ENCODE peak calls at places on chromosome 6, in five cellular contexts. One of them, this sample, is unnamed.

GRCh38 chr6:69933239-69933638 is 66.9 kb downstream of the COL19A1 start:
- DNase-seq in A172: no peak
- DNase-seq in tibial nerve: no peak
- DNase-seq in stimulated activated CD4-positive, alpha-beta T cell treated with anti-CD3 and anti-CD28 coated beads, Interleukin-1b, Interleukin-23, amount 100 ng/mL, for 48 hours: no peak
- DNase-seq in NCI-H2029 treated with DMSO at 0.1 percent for 48 hours: no peak
- DNase-seq in this sample: no peak

GRCh38 chr6:54053893-54054391 is 57.3 kb upstream of the MLIP start:
- DNase-seq in A172: peak; percentile 89
- DNase-seq in stimulated activated CD4-positive, alpha-beta T cell treated with anti-CD3 and anti-CD28 coated beads, Interleukin-1b, Interleukin-23, amount 100 ng/mL, for 48 hours: no peak
- DNase-seq in tibial nerve: no peak
- DNase-seq in NCI-H2029 treated with DMSO at 0.1 percent for 48 hours: no peak
- DNase-seq in this sample: no peak

GRCh38 chr6:6801635-6802218 is 213.2 kb downstream of the LY86 start:
- DNase-seq in tibial nerve: no peak
- DNase-seq in stimulated activated CD4-positive, alpha-beta T cell treated with anti-CD3 and anti-CD28 coated beads, Interleukin-1b, Interleukin-23, amount 100 ng/mL, for 48 hours: no peak
- DNase-seq in A172: no peak
- DNase-seq in NCI-H2029 treated with DMSO at 0.1 percent for 48 hours: no peak
- DNase-seq in this sample: no peak

GRCh38 chr6:123994891-123995635 is 191.4 kb downstream of the NKAIN2 start:
- DNase-seq in NCI-H2029 treated with DMSO at 0.1 percent for 48 hours: peak; percentile 87
- DNase-seq in A172: no peak
- DNase-seq in stimulated activated CD4-positive, alpha-beta T cell treated with anti-CD3 and anti-CD28 coated beads, Interleukin-1b, Interleukin-23, amount 100 ng/mL, for 48 hours: no peak
- DNase-seq in tibial nerve: no peak
- DNase-seq in this sample: no peak

GRCh38 chr6:103800131-103800670 is 1059.5 kb downstream of the HACE1 start:
- DNase-seq in A172: no peak
- DNase-seq in stimulated activated CD4-positive, alpha-beta T cell treated with anti-CD3 and anti-CD28 coated beads, Interleukin-1b, Interleukin-23, amount 100 ng/mL, for 48 hours: no peak
- DNase-seq in tibial nerve: no peak
- DNase-seq in NCI-H2029 treated with DMSO at 0.1 percent for 48 hours: no peak
- DNase-seq in this sample: no peak

GRCh38 chr6:42320762-42321161 is 103.1 kb upstream of the MRPS10 start:
- DNase-seq in stimulated activated CD4-positive, alpha-beta T cell treated with anti-CD3 and anti-CD28 coated beads, Interleukin-1b, Interleukin-23, amount 100 ng/mL, for 48 hours: no peak
- DNase-seq in tibial nerve: no peak
- DNase-seq in A172: peak; percentile 51
- DNase-seq in NCI-H2029 treated with DMSO at 0.1 percent for 48 hours: no peak
- DNase-seq in this sample: no peak

GRCh38 chr6:73631849-73632248 is 21.9 kb downstream of the SLC17A5 start:
- DNase-seq in stimulated activated CD4-positive, alpha-beta T cell treated with anti-CD3 and anti-CD28 coated beads, Interleukin-1b, Interleukin-23, amount 100 ng/mL, for 48 hours: no peak
- DNase-seq in tibial nerve: no peak
- DNase-seq in A172: peak; percentile 29
- DNase-seq in NCI-H2029 treated with DMSO at 0.1 percent for 48 hours: no peak
- DNase-seq in this sample: no peak

GRCh38 chr6:63496388-63496804 is 75.9 kb upstream of the LOC128125822 start:
- DNase-seq in tibial nerve: no peak
- DNase-seq in NCI-H2029 treated with DMSO at 0.1 percent for 48 hours: no peak
- DNase-seq in stimulated activated CD4-positive, alpha-beta T cell treated with anti-CD3 and anti-CD28 coated beads, Interleukin-1b, Interleukin-23, amount 100 ng/mL, for 48 hours: no peak
- DNase-seq in A172: no peak
- DNase-seq in this sample: no peak

GRCh38 chr6:168737481-168737880 is 296.5 kb downstream of the SMOC2 start:
- DNase-seq in NCI-H2029 treated with DMSO at 0.1 percent for 48 hours: peak; percentile 18
- DNase-seq in stimulated activated CD4-positive, alpha-beta T cell treated with anti-CD3 and anti-CD28 coated beads, Interleukin-1b, Interleukin-23, amount 100 ng/mL, for 48 hours: no peak
- DNase-seq in A172: no peak
- DNase-seq in tibial nerve: no peak
- DNase-seq in this sample: no peak

GRCh38 chr6:34554593-34555322 is 1.4 kb downstream of the SPDEF start:
- DNase-seq in A172: no peak
- DNase-seq in stimulated activated CD4-positive, alpha-beta T cell treated with anti-CD3 and anti-CD28 coated beads, Interleukin-1b, Interleukin-23, amount 100 ng/mL, for 48 hours: no peak
- DNase-seq in NCI-H2029 treated with DMSO at 0.1 percent for 48 hours: no peak
- DNase-seq in tibial nerve: no peak
- DNase-seq in this sample: no peak

GRCh38 chr6:134235937-134236751 is 81.8 kb downstream of the SGK1 start:
- DNase-seq in stimulated activated CD4-positive, alpha-beta T cell treated with anti-CD3 and anti-CD28 coated beads, Interleukin-1b, Interleukin-23, amount 100 ng/mL, for 48 hours: no peak
- DNase-seq in NCI-H2029 treated with DMSO at 0.1 percent for 48 hours: no peak
- DNase-seq in A172: peak; percentile 73
- DNase-seq in tibial nerve: no peak
- DNase-seq in this sample: no peak

GRCh38 chr6:53011993-53012392 is 16.9 kb upstream of the GSTA4 start:
- DNase-seq in NCI-H2029 treated with DMSO at 0.1 percent for 48 hours: peak; percentile 9
- DNase-seq in stimulated activated CD4-positive, alpha-beta T cell treated with anti-CD3 and anti-CD28 coated beads, Interleukin-1b, Interleukin-23, amount 100 ng/mL, for 48 hours: no peak
- DNase-seq in tibial nerve: no peak
- DNase-seq in A172: no peak
- DNase-seq in this sample: no peak

GRCh38 chr6:149228276-149228962 is 89.1 kb upstream of the TAB2 start:
- DNase-seq in A172: no peak
- DNase-seq in stimulated activated CD4-positive, alpha-beta T cell treated with anti-CD3 and anti-CD28 coated beads, Interleukin-1b, Interleukin-23, amount 100 ng/mL, for 48 hours: no peak
- DNase-seq in NCI-H2029 treated with DMSO at 0.1 percent for 48 hours: no peak
- DNase-seq in tibial nerve: no peak
- DNase-seq in this sample: no peak

GRCh38 chr6:139891471-139891870 is 517.0 kb upstream of the CITED2 start:
- DNase-seq in stimulated activated CD4-positive, alpha-beta T cell treated with anti-CD3 and anti-CD28 coated beads, Interleukin-1b, Interleukin-23, amount 100 ng/mL, for 48 hours: no peak
- DNase-seq in NCI-H2029 treated with DMSO at 0.1 percent for 48 hours: no peak
- DNase-seq in tibial nerve: no peak
- DNase-seq in A172: no peak
- DNase-seq in this sample: no peak

GRCh38 chr6:79557683-79558082 is 20.5 kb upstream of the LCA5 start:
- DNase-seq in tibial nerve: no peak
- DNase-seq in A172: no peak
- DNase-seq in NCI-H2029 treated with DMSO at 0.1 percent for 48 hours: no peak
- DNase-seq in stimulated activated CD4-positive, alpha-beta T cell treated with anti-CD3 and anti-CD28 coated beads, Interleukin-1b, Interleukin-23, amount 100 ng/mL, for 48 hours: no peak
- DNase-seq in this sample: no peak

GRCh38 chr6:45416700-45417099 is 39.0 kb upstream of the SUPT3H start:
- DNase-seq in stimulated activated CD4-positive, alpha-beta T cell treated with anti-CD3 and anti-CD28 coated beads, Interleukin-1b, Interleukin-23, amount 100 ng/mL, for 48 hours: no peak
- DNase-seq in A172: no peak
- DNase-seq in NCI-H2029 treated with DMSO at 0.1 percent for 48 hours: no peak
- DNase-seq in tibial nerve: no peak
- DNase-seq in this sample: no peak

GRCh38 chr6:104896914-104897313 is 37.2 kb upstream of the HACE1 start:
- DNase-seq in stimulated activated CD4-positive, alpha-beta T cell treated with anti-CD3 and anti-CD28 coated beads, Interleukin-1b, Interleukin-23, amount 100 ng/mL, for 48 hours: no peak
- DNase-seq in tibial nerve: no peak
- DNase-seq in A172: no peak
- DNase-seq in NCI-H2029 treated with DMSO at 0.1 percent for 48 hours: no peak
- DNase-seq in this sample: no peak

GRCh38 chr6:11143394-11144371 is 32.2 kb upstream of the ERVFRD-1 start:
- DNase-seq in stimulated activated CD4-positive, alpha-beta T cell treated with anti-CD3 and anti-CD28 coated beads, Interleukin-1b, Interleukin-23, amount 100 ng/mL, for 48 hours: peak; percentile 8
- DNase-seq in A172: peak; percentile 89
- DNase-seq in NCI-H2029 treated with DMSO at 0.1 percent for 48 hours: no peak
- DNase-seq in tibial nerve: peak; percentile 71
- DNase-seq in this sample: no peak

GRCh38 chr6:1068068-1068467 is 243.8 kb upstream of the FOXQ1 start:
- DNase-seq in A172: peak; percentile 44
- DNase-seq in stimulated activated CD4-positive, alpha-beta T cell treated with anti-CD3 and anti-CD28 coated beads, Interleukin-1b, Interleukin-23, amount 100 ng/mL, for 48 hours: no peak
- DNase-seq in NCI-H2029 treated with DMSO at 0.1 percent for 48 hours: no peak
- DNase-seq in tibial nerve: no peak
- DNase-seq in this sample: no peak

GRCh38 chr6:129863664-129864063 is 2.5 kb upstream of the TMEM244 start:
- DNase-seq in stimulated activated CD4-positive, alpha-beta T cell treated with anti-CD3 and anti-CD28 coated beads, Interleukin-1b, Interleukin-23, amount 100 ng/mL, for 48 hours: no peak
- DNase-seq in tibial nerve: no peak
- DNase-seq in A172: peak; percentile 92
- DNase-seq in NCI-H2029 treated with DMSO at 0.1 percent for 48 hours: no peak
- DNase-seq in this sample: no peak

GRCh38 chr6:168133186-168133585 is 54.2 kb upstream of the FRMD1 start:
- DNase-seq in tibial nerve: no peak
- DNase-seq in NCI-H2029 treated with DMSO at 0.1 percent for 48 hours: no peak
- DNase-seq in A172: no peak
- DNase-seq in stimulated activated CD4-positive, alpha-beta T cell treated with anti-CD3 and anti-CD28 coated beads, Interleukin-1b, Interleukin-23, amount 100 ng/mL, for 48 hours: no peak
- DNase-seq in this sample: no peak

GRCh38 chr6:38603966-38604365 is 35.8 kb downstream of the BTBD9 start:
- DNase-seq in NCI-H2029 treated with DMSO at 0.1 percent for 48 hours: no peak
- DNase-seq in tibial nerve: no peak
- DNase-seq in stimulated activated CD4-positive, alpha-beta T cell treated with anti-CD3 and anti-CD28 coated beads, Interleukin-1b, Interleukin-23, amount 100 ng/mL, for 48 hours: no peak
- DNase-seq in A172: peak; percentile 5
- DNase-seq in this sample: no peak

GRCh38 chr6:135181333-135182119 is 418 bp downstream of the MYB start:
- DNase-seq in A172: no peak
- DNase-seq in tibial nerve: no peak
- DNase-seq in stimulated activated CD4-positive, alpha-beta T cell treated with anti-CD3 and anti-CD28 coated beads, Interleukin-1b, Interleukin-23, amount 100 ng/mL, for 48 hours: no peak
- DNase-seq in NCI-H2029 treated with DMSO at 0.1 percent for 48 hours: no peak
- DNase-seq in this sample: no peak

GRCh38 chr6:4381379-4381778 is 246.0 kb upstream of the ECI2 start:
- DNase-seq in tibial nerve: no peak
- DNase-seq in NCI-H2029 treated with DMSO at 0.1 percent for 48 hours: no peak
- DNase-seq in A172: no peak
- DNase-seq in stimulated activated CD4-positive, alpha-beta T cell treated with anti-CD3 and anti-CD28 coated beads, Interleukin-1b, Interleukin-23, amount 100 ng/mL, for 48 hours: no peak
- DNase-seq in this sample: no peak

GRCh38 chr6:151247510-151247909 is 7.7 kb downstream of the AKAP12 start:
- DNase-seq in A172: no peak
- DNase-seq in NCI-H2029 treated with DMSO at 0.1 percent for 48 hours: no peak
- DNase-seq in tibial nerve: no peak
- DNase-seq in stimulated activated CD4-positive, alpha-beta T cell treated with anti-CD3 and anti-CD28 coated beads, Interleukin-1b, Interleukin-23, amount 100 ng/mL, for 48 hours: no peak
- DNase-seq in this sample: no peak

GRCh38 chr6:84872996-84873395 is 108.6 kb upstream of the TBX18 start:
- DNase-seq in NCI-H2029 treated with DMSO at 0.1 percent for 48 hours: no peak
- DNase-seq in tibial nerve: no peak
- DNase-seq in A172: no peak
- DNase-seq in stimulated activated CD4-positive, alpha-beta T cell treated with anti-CD3 and anti-CD28 coated beads, Interleukin-1b, Interleukin-23, amount 100 ng/mL, for 48 hours: no peak
- DNase-seq in this sample: no peak

GRCh38 chr6:77136086-77136485 is 327.2 kb downstream of the HTR1B start:
- DNase-seq in A172: peak; percentile 8
- DNase-seq in NCI-H2029 treated with DMSO at 0.1 percent for 48 hours: no peak
- DNase-seq in tibial nerve: no peak
- DNase-seq in stimulated activated CD4-positive, alpha-beta T cell treated with anti-CD3 and anti-CD28 coated beads, Interleukin-1b, Interleukin-23, amount 100 ng/mL, for 48 hours: no peak
- DNase-seq in this sample: no peak

GRCh38 chr6:135105299-135105698 is 50.7 kb upstream of the HBS1L start:
- DNase-seq in A172: no peak
- DNase-seq in stimulated activated CD4-positive, alpha-beta T cell treated with anti-CD3 and anti-CD28 coated beads, Interleukin-1b, Interleukin-23, amount 100 ng/mL, for 48 hours: no peak
- DNase-seq in tibial nerve: no peak
- DNase-seq in NCI-H2029 treated with DMSO at 0.1 percent for 48 hours: no peak
- DNase-seq in this sample: no peak

GRCh38 chr6:116292553-116292952 is 12.8 kb upstream of the TSPYL1 start:
- DNase-seq in stimulated activated CD4-positive, alpha-beta T cell treated with anti-CD3 and anti-CD28 coated beads, Interleukin-1b, Interleukin-23, amount 100 ng/mL, for 48 hours: no peak
- DNase-seq in A172: no peak
- DNase-seq in tibial nerve: no peak
- DNase-seq in NCI-H2029 treated with DMSO at 0.1 percent for 48 hours: no peak
- DNase-seq in this sample: no peak

GRCh38 chr6:132712366-132712765 is 1.5 kb downstream of the VNN1 start:
- DNase-seq in A172: peak; percentile 40
- DNase-seq in tibial nerve: no peak
- DNase-seq in NCI-H2029 treated with DMSO at 0.1 percent for 48 hours: no peak
- DNase-seq in stimulated activated CD4-positive, alpha-beta T cell treated with anti-CD3 and anti-CD28 coated beads, Interleukin-1b, Interleukin-23, amount 100 ng/mL, for 48 hours: no peak
- DNase-seq in this sample: no peak

This sample was measured in natural killer cell treated with Interleukin-12 subunit alpha and Interleukin-12 subunit beta and Interleukin-15 and Interleukin-18, amount 100 ng/mL, for 72 hours.